ENCODE peak calls at places on chromosomes 11 and 22, in four cellular contexts. P, X, K and D are unnamed samples. For H3K4me1, the result is how much of the 10 kb centered on the place peaks cover.

GRCh38 chr22:39456262-39457046 is at the start of gene MGAT3:
- DNase-seq in X (no peak), P (no peak), K (no peak), D (no peak)

GRCh38 chr11:133038850-133039249 is 493.5 kb downstream of the OPCML start:
- DNase-seq in K (no peak), P (no peak), X (no peak), D (peak)

GRCh38 chr11:131649861-131650260 is 279.4 kb downstream of the NTM start:
- DNase-seq in P (no peak), K (no peak), X (no peak), D (no peak)

GRCh38 chr22:37331034-37331428 is 48.7 kb downstream of the CYTH4 start:
- DNase-seq in K (no peak), X (no peak), P (peak), D (no peak)

GRCh38 chr11:78664606-78665005 is 89.9 kb upstream of the NARS2 start:
- DNase-seq in P (no peak), K (no peak), X (no peak), D (no peak)

GRCh38 chr11:45105233-45105992 is 41.0 kb upstream of the PRDM11 start:
- DNase-seq in K (peak), X (peak), P (peak), D (no peak)

GRCh38 chr22:38271927-38272372 is 860 bp downstream of the TMEM184B start:
- DNase-seq in P (no peak), K (peak), X (peak), D (peak)

GRCh38 chr11:14357843-14358728 is 897 bp downstream of the RRAS2 start:
- DNase-seq in X (peak), P (peak), K (peak), D (no peak)

GRCh38 chr22:38021201-38021600 is 36.0 kb upstream of the PICK1 start:
- DNase-seq in P (no peak), K (no peak), X (no peak), D (no peak)

GRCh38 chr22:20783844-20784723 is 10.2 kb downstream of the SERPIND1 start:
- DNase-seq in P (peak), X (peak), K (no peak), D (no peak)

GRCh38 chr22:37681001-37681424 is 5.1 kb upstream of the NOL12 start:
- DNase-seq in P (peak), X (no peak), K (no peak), D (no peak)

GRCh38 chr22:50550395-50550794 is 4.7 kb downstream of the KLHDC7B start:
- DNase-seq in K (no peak), P (no peak), X (no peak), D (no peak)

GRCh38 chr11:1766719-1767398 is 3.1 kb upstream of the CTSD start:
- DNase-seq in P (no peak), X (no peak), K (no peak), D (no peak)

GRCh38 chr22:50150161-50151129 is 20.1 kb upstream of the PANX2 start:
- DNase-seq in K (no peak), P (peak), X (no peak), D (no peak)

GRCh38 chr22:33051960-33052839 is 6.0 kb downstream of the SYN3 start:
- DNase-seq in X (no peak), P (no peak), K (no peak), D (no peak)

GRCh38 chr11:115324569-115325432 is 179.4 kb downstream of the CADM1 start:
- DNase-seq in P (peak), K (peak), X (peak), D (peak)

GRCh38 chr11:6022954-6023353 is 7.6 kb downstream of the OR56A1 start:
- DNase-seq in K (no peak), P (peak), X (no peak), D (peak)

GRCh38 chr11:70915158-70915795 is 337.1 kb downstream of the SHANK2 start:
- DNase-seq in K (no peak), P (no peak), X (no peak), D (peak)

GRCh38 chr11:116842909-116843308 is 5.5 kb upstream of the APOA1 start:
- DNase-seq in P (no peak), K (no peak), X (peak), D (no peak)

GRCh38 chr11:14908214-14908880 is 16.3 kb upstream of the CYP2R1 start:
- DNase-seq in P (peak), K (peak), X (peak), D (no peak)

GRCh38 chr11:22878604-22879003 is 18.3 kb upstream of the CCDC179 start:
- DNase-seq in X (no peak), P (no peak), K (no peak), D (no peak)

GRCh38 chr11:7600205-7600775 is 73.0 kb downstream of the CYB5R2 start:
- DNase-seq in X (peak), K (peak), P (peak), D (peak)

DNA sequence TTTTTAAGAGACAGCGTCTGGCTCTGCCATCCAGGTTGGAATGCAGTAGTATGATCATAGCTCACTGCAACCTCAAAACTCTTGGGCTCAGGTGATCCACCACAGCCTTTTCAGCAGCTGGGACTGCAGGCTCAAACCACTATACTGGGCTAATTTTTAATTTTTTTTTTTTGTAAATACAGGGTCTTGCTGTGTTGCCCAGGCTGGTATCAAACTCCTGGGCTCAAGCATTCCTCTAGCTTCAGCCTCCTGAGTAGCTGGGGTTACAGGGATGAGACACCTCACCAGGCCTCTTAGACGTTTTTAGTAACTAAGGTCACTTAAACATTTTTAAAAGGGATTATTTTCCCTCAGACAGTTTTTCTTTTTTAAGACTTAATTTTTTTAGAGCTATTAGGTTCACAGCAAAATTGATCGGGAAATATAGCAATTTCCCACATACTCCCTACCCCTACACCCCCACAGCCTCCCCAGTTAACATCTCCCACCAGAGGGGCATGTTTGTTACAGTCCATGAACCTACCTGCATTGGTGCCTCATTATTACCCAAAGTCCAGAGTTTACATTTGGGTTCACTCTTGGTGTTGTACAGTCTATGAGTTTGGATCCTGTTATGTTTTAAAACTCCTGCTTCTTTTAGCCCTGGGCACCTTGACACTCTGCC is 3.9 kb downstream of the BCR start:
- DNase-seq in K (no peak), X (no peak), P (no peak), D (no peak)
- H3K4me1 ChIP-seq in K (under half), X (under half), P (under half), D (under half)

GRCh38 chr22:40718250-40719204 is 39.2 kb downstream of the MCHR1 start:
- DNase-seq in K (no peak), X (no peak), P (no peak), D (no peak)
- H3K4me1 ChIP-seq in K (under half), X (under half), P (under half), D (under half)

DNA sequence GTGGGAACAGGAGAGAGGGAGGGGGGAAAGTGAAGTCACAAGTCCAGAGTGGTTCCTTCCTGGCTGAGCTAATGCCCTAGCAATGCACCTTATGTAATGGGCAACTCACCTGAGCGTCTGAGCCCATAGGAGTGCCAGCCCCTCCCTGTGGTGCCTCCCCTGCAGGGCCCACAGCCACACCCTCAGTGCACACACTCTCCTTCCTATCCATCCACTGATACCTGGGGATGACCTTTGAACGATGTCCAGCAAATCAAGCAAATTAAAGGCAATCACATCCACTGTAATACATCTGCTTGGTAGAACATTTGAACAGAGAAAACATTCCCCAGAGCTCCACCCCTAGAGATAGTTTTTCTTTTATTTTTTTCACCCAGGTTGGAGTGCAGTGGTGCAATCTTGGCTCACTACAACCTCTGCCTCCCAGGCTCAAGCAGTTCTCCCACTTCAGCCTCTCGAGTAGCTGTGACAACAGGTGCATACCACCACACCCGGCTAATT is 19.6 kb upstream of the MICAL2 start:
- DNase-seq in P (no peak), K (no peak), X (peak), D (peak)
- H3K4me1 ChIP-seq in P (under half), K (under half), X (half or more), D (half or more)

GRCh38 chr11:60971520-60971919 is at the start of gene CD6:
- DNase-seq in X (peak), K (no peak), P (no peak), D (no peak)

GRCh38 chr11:60977224-60977623 is 5.7 kb downstream of the CD6 start:
- DNase-seq in X (no peak), P (no peak), K (no peak), D (no peak)

GRCh38 chr11:60973699-60974098 is 2.2 kb downstream of the CD6 start:
- DNase-seq in K (no peak), X (no peak), P (no peak), D (no peak)

GRCh38 chr11:60972182-60973030 is 926 bp downstream of the CD6 start:
- DNase-seq in X (no peak), K (no peak), P (no peak), D (no peak)

DNA sequence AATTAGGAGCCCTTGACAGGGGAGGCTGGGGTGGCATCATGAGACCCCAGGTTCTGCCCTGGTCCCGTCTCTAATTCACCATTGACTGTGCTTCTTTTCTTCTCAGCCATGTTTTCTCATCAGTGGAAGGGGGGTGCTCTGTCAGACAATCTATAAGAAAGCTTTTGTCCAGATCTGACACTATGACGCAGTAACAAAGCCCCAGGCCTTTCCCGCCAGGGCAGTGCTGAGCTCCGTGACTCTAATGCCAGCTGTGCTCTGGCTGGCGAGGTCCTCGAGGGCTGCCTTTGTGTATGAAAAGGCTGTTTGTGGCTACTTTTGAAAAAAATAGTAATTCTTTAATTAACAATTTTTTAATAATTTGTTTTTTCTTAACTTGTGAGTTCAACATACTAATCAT is 3.2 kb downstream of the CD6 start:
- DNase-seq in P (no peak), X (no peak), K (no peak), D (no peak)
- H3K4me1 ChIP-seq in P (under half), X (under half), K (under half), D (under half)